ENCODE peak calls at places on chromosomes 2 and 18, in nine cellular contexts. M is neural progenitor cell, S is GM23338, T is HCT116, H is OCI-LY7, P is SK-N-SH, U is PC-3, Z is hepatocyte, C is MM.1S. O is an unnamed sample.

GRCh38 chr2:158816797-158817196 is 21.7 kb downstream of the DAPL1 start:
- DNase-seq in M (no peak), S (no peak), T (no peak), H (no peak), P (peak; percentile 31), U (no peak), Z (no peak), C (no peak), O (peak; percentile 52)

GRCh38 chr2:124590001-124590400 is 564.9 kb downstream of the CNTNAP5 start:
- DNase-seq in M (no peak), S (no peak), T (no peak), H (no peak), P (no peak), U (no peak), Z (peak; percentile 21), C (no peak), O (no peak)

GRCh38 chr2:53484521-53484920 is 283.1 kb upstream of the CHAC2 start:
- DNase-seq in M (no peak), S (no peak), T (no peak), H (no peak), P (no peak), U (no peak), Z (no peak), C (no peak), O (no peak)

GRCh38 chr18:10051877-10052631 is 138.2 kb downstream of the VAPA start:
- DNase-seq in M (no peak), S (no peak), T (no peak), H (no peak), P (no peak), U (no peak), Z (peak; percentile 35), C (no peak), O (peak; percentile 78)

GRCh38 chr2:86790134-86790827 is 432 bp downstream of the CD8A start:
- DNase-seq in M (peak; percentile 53), S (peak; percentile 47), T (no peak), H (no peak), P (peak; percentile 72), U (no peak), Z (peak; percentile 12), C (no peak), O (peak; percentile 27)

GRCh38 chr2:98803747-98804650 is 73.1 kb upstream of the MGAT4A start:
- DNase-seq in M (no peak), S (no peak), T (no peak), H (no peak), P (no peak), U (no peak), Z (no peak), C (no peak), O (no peak)

GRCh38 chr2:64963719-64964118 is 25.5 kb upstream of the SLC1A4 start:
- DNase-seq in M (no peak), S (no peak), T (no peak), H (no peak), P (no peak), U (no peak), Z (no peak), C (no peak), O (no peak)

GRCh38 chr2:43898134-43898957 is 59.6 kb downstream of the ABCG8 start:
- DNase-seq in M (peak; percentile 23), S (no peak), T (no peak), H (no peak), P (peak; percentile 39), U (no peak), Z (peak; percentile 40), C (no peak), O (no peak)

GRCh38 chr2:165794520-165794882 is 454 bp upstream of the GALNT3 start:
- DNase-seq in M (peak; percentile 42), S (peak; percentile 71), T (peak; percentile 6), H (no peak), P (peak; percentile 8), U (peak; percentile 82), Z (peak; percentile 60), C (peak; percentile 93), O (peak; percentile 74)

GRCh38 chr2:11024010-11024615 is 112.4 kb downstream of the KCNF1 start:
- DNase-seq in M (no peak), S (no peak), T (no peak), H (no peak), P (no peak), U (no peak), Z (peak; percentile 29), C (no peak), O (peak; percentile 26)

GRCh38 chr2:135909976-135910375 is 33.7 kb upstream of the MCM6 start:
- DNase-seq in M (no peak), S (no peak), T (no peak), H (no peak), P (no peak), U (no peak), Z (no peak), C (no peak), O (peak; percentile 80)
- TF ChIP-seq EZH2phosphoT487 in M (no peak), S (no peak), T (no peak), H (no peak), P (no peak), U (no peak), Z (no peak), C (no peak), O (no peak)

DNA sequence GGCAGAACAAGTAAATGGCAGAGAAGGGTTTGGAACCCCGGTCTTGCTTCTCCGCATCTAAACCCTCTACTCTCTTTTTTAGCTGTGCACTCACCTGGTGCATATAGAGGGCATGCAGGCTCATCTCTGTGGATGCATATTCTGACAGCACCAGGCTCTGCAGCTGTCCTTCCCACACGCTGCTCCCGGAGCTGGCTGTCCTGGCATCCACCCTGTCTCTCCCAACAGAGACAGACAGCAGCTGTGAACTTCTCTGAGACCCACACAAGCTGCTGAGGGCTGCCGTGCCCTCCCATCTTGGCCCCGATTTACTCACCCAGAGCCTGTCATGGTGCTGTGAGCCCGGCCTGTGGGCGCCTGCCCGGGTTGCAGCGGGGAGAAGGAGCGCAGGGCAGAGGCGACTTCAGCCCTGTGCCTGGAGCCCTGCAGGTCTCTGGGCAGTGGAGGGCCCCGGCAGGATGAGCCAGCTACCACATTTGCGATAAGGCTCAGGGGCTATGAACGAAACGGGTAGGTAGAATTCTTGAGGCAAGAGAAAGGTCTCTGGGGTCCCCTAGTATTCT is 3.3 kb upstream of the ABCB6 start:
- DNase-seq in M (no peak), S (no peak), T (no peak), H (no peak), P (no peak), U (no peak), Z (no peak), C (no peak), O (no peak)
- H3K36me3 ChIP-seq in M (no peaks in the 10 kb centered on the region), S (peaks cover 5% of the 10 kb centered on the region), T (peaks cover 26% of the 10 kb centered on the region), H (peaks cover 60% of the 10 kb centered on the region), P (peaks cover 8% of the 10 kb centered on the region), U (peaks cover 15% of the 10 kb centered on the region), Z (no peaks in the 10 kb centered on the region), C (no peaks in the 10 kb centered on the region), O (peaks cover 25% of the 10 kb centered on the region)

DNA sequence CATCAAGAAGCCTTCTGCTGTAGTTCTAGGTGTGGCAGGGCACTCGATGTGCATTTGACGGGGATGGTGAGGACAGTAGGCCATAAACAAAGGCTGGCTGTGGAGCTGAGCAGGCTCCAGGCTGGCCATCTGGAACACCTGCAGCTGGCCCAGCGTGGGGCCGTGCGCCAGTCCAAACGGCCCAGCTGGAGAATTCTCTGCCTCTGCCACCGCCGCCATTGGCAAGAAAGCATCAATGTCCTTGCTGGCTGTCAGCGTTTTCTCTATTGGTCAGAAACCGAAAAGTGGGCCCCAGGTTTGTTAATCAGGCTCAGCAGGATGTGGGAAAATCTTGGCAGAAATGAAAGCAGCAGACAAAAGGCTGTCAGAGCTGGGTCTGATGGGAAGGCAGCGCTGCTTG is 24.0 kb upstream of the CTIF start:
- DNase-seq in M (peak; percentile 13), S (no peak), T (no peak), H (no peak), P (no peak), U (no peak), Z (no peak), C (no peak), O (no peak)
- TF ChIP-seq EZH2phosphoT487 in M (no peak), S (no peak), T (no peak), H (no peak), P (no peak), U (no peak), Z (no peak), C (no peak), O (no peak)

DNA sequence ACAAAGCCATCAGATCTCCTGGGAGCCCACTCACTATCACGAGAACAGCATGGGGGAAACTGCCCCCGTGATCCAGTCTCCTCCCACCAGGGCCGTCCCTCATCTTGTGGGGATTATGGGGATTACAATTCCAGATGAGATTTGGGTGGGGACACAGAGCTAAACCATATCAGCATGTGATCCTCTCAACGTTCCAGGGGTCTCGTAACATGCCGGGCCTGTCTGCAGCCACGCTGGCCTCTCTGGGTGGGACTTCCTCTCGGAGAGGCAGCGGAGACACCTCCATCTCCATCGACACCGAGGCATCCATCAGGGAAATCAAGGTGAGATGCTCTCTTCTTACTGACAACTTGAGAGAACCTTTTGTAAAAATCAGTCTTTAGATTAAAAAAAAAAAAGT is 49.6 kb upstream of the RBM44 start:
- DNase-seq in M (no peak), S (no peak), T (no peak), H (no peak), P (no peak), U (no peak), Z (no peak), C (no peak), O (no peak)
- H3K36me3 ChIP-seq in M (no peaks in the 10 kb centered on the region), S (peaks cover 20% of the 10 kb centered on the region), T (peaks cover 27% of the 10 kb centered on the region), H (peaks cover 92% of the 10 kb centered on the region), P (peaks cover 55% of the 10 kb centered on the region), U (peaks cover 34% of the 10 kb centered on the region), Z (no peaks in the 10 kb centered on the region), C (no peaks in the 10 kb centered on the region), O (peaks cover 42% of the 10 kb centered on the region)

DNA sequence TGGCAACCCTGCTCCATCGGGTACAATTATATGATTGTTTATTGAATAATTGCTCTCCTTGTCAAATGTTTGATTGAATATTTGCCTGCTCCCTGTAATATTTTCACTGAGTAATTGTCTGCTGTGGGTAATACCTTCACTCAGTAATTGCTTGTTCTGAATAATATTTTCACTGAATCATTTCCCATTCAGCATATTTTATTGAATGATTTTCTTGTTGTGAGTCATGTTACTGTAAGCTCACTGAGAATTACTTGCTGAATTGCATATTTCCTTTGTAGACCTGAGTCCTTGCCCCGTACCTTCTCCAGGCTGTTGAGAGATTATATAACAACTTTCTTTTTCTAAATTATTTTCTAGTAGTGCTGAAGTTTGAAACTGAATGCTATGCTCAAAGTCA is 535.2 kb downstream of the METTL4 start:
- DNase-seq in M (no peak), S (no peak), T (no peak), H (no peak), P (no peak), U (peak; percentile 65), Z (no peak), C (no peak), O (no peak)
- TF ChIP-seq EZH2phosphoT487 in M (no peak), S (no peak), T (no peak), H (no peak), P (no peak), U (no peak), Z (no peak), C (no peak), O (no peak)

DNA sequence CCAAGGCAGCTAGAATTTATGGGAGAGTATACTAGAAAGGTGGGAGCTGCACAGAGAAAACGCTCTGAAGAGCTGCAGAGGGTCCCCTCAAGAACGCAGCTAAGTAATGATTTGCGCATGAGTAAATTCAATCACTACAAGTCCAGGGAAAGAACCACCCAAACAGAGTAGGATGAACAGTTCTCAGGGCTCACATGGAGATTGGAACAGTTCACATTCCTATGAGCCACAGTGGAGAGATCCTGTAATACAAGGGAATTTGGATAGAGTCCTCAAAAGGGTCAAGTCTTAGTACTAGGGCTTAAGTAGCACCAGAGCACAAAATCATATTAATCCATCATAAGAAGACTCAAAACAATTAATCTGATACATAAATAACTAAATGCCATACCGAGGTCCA is 12.7 kb downstream of the OLA1 start:
- DNase-seq in M (peak; percentile 29), S (no peak), T (no peak), H (no peak), P (no peak), U (no peak), Z (no peak), C (no peak), O (peak; percentile 6)
- H3K36me3 ChIP-seq in M (no peaks in the 10 kb centered on the region), S (no peaks in the 10 kb centered on the region), T (peaks cover 2% of the 10 kb centered on the region), H (peaks cover 56% of the 10 kb centered on the region), P (peaks cover 9% of the 10 kb centered on the region), U (peaks cover 5% of the 10 kb centered on the region), Z (no peaks in the 10 kb centered on the region), C (no peaks in the 10 kb centered on the region), O (no peaks in the 10 kb centered on the region)